ENCODE peak calls at places on chromosomes 11 and 22, in seven cellular contexts. B, Z, I, G, Y, N and W are unnamed samples.
A peak's percentile ranks its signal among the peaks of the same experiment; 100 is the strongest.

GRCh38 chr11:3162410-3163240 is 2.5 kb downstream of the OSBPL5 start:
- DNase-seq in B (no peak), Z (no peak), I (no peak), G (no peak), Y (no peak), N (no peak), W (peak; percentile 7)

GRCh38 chr11:69686856-69687255 is 11.7 kb upstream of the LTO1 start:
- DNase-seq in B (no peak), Z (no peak), I (no peak), G (no peak), Y (no peak), N (no peak), W (no peak)

GRCh38 chr11:12784445-12784844 is 110.2 kb downstream of the TEAD1 start:
- DNase-seq in B (no peak), Z (no peak), I (no peak), G (no peak), Y (no peak), N (no peak), W (no peak)

GRCh38 chr11:124754309-124754708 is 2.3 kb upstream of the VSIG2 start:
- DNase-seq in B (no peak), Z (no peak), I (no peak), G (no peak), Y (no peak), N (no peak), W (no peak)

GRCh38 chr11:64763804-64764611 is 4.2 kb upstream of the PYGM start:
- DNase-seq in B (no peak), Z (no peak), I (no peak), G (no peak), Y (no peak), N (peak; percentile 25), W (no peak)

GRCh38 chr22:39598017-39598965 is 27.7 kb downstream of the CACNA1I start:
- DNase-seq in B (peak; percentile 97), Z (no peak), I (no peak), G (no peak), Y (no peak), N (peak; percentile 78), W (peak; percentile 89)

GRCh38 chr11:100354736-100355135 is 332.4 kb upstream of the ARHGAP42 start:
- DNase-seq in B (no peak), Z (no peak), I (no peak), G (no peak), Y (no peak), N (no peak), W (no peak)

GRCh38 chr11:63866211-63866610 is 27.3 kb downstream of the MARK2 start:
- DNase-seq in B (no peak), Z (peak; percentile 77), I (peak; percentile 71), G (no peak), Y (no peak), N (peak; percentile 89), W (peak; percentile 85)

GRCh38 chr22:31277741-31278642 is 14.3 kb downstream of the PIK3IP1 start:
- DNase-seq in B (no peak), Z (peak; percentile 55), I (peak; percentile 60), G (no peak), Y (no peak), N (no peak), W (no peak)

GRCh38 chr22:30180616-30181015 is 65.9 kb downstream of the LIF start:
- DNase-seq in B (no peak), Z (no peak), I (no peak), G (no peak), Y (no peak), N (no peak), W (no peak)

GRCh38 chr22:30181459-30182353 is 64.9 kb downstream of the LIF start:
- DNase-seq in B (no peak), Z (no peak), I (no peak), G (no peak), Y (peak; percentile 60), N (no peak), W (no peak)

GRCh38 chr22:30175743-30176288 is 70.7 kb downstream of the LIF start:
- DNase-seq in B (no peak), Z (no peak), I (no peak), G (no peak), Y (peak; percentile 47), N (no peak), W (no peak)

GRCh38 chr22:30176431-30176830 is 70.1 kb downstream of the LIF start:
- DNase-seq in B (no peak), Z (no peak), I (no peak), G (no peak), Y (no peak), N (no peak), W (no peak)

DNA sequence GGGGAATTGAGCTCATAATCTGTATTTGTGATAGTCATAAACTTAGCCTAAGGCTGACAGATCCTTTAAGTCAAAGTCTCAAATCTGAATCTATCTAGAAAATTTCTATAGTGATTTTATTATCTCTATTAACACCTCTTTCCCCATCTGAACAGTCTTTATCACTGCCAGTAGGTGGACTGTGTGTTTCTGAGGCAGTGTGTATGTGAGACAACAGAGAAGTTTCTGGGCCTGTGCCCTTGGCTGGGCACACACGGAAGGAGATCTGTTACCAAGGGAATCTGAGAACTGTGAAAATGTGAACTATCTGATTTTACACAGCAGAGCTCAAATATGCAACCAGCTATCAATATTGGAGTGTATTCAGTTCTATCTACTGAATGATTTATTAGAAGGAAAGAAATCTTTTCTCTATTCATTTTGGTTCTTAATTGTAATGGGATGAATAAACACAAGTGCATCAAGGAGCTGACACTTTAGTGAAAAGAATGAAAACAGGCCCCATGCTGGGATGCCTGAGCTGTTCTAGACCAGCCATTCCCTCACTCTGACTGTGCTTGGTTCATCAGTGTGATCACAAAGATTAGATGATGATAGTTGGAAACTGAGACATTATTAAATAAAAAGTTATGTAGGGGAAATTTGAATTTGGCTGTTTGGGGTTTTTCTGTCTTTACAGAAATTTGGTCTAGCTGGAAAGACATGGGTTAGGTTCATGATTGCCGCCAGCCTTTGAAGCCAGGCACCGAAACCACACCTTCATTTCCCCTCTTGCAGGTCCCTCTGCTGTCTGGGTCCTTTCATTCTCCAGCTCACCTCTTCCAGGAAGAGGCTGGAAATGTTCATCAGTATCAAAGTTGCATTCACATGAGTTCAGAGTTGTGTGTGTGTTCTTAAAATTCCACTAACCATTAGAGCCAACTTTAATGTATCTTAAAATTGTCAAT is 68.1 kb downstream of the LIF start:
- DNase-seq in B (no peak), Z (no peak), I (no peak), G (no peak), Y (peak; percentile 72), N (no peak), W (no peak)
- TF ChIP-seq CTCF in B (no peak), Z (no peak), I (no peak), G (no peak), Y (no peak), N (peak; percentile 15), W (no peak)

GRCh38 chr11:119011476-119011875 is 6.7 kb downstream of the RPS25 start:
- DNase-seq in B (no peak), Z (no peak), I (peak; percentile 50), G (no peak), Y (no peak), N (no peak), W (no peak)

GRCh38 chr11:119014209-119014924 is 3.8 kb downstream of the RPS25 start:
- DNase-seq in B (peak; percentile 9), Z (no peak), I (no peak), G (no peak), Y (no peak), N (no peak), W (no peak)

GRCh38 chr11:119016216-119017009 is 1.7 kb downstream of the RPS25 start:
- DNase-seq in B (peak; percentile 9), Z (no peak), I (no peak), G (no peak), Y (no peak), N (no peak), W (no peak)

GRCh38 chr11:119015054-119015611 is 3.0 kb downstream of the RPS25 start:
- DNase-seq in B (peak; percentile 10), Z (no peak), I (peak; percentile 7), G (no peak), Y (no peak), N (no peak), W (no peak)

GRCh38 chr11:119012629-119013170 is 5.4 kb downstream of the RPS25 start:
- DNase-seq in B (no peak), Z (no peak), I (no peak), G (no peak), Y (no peak), N (no peak), W (no peak)
- TF ChIP-seq POLR2AphosphoS5 in B (no peak), Z (no peak), I (no peak), G (peak; percentile 23), Y (no peak), N (no peak), W (no peak)

DNA sequence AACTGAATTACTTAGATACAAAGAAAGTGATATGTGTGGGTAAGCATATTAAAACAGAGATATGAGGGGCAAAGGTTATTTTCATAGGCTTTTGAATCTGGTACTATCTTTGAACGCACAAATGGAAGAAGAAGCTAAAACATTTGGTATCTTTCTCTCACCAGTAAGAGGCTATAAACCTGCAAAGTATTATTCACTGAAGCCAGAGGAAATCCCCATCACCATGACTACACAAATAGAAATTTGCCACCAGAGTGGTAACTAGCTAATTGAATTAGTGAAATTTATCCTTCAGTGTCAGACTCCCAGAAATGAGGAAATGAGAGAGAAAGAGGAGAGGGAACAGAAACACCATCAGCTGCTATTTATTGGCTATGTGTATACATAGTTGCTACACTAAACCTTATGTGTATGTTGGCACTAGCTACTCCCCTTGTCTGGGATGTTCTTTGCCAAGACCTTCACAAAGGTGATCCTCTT is 503.4 kb downstream of the DLG2 start:
- DNase-seq in B (no peak), Z (no peak), I (no peak), G (no peak), Y (no peak), N (no peak), W (no peak)
- TF ChIP-seq EP300 in B (no peak), Z (no peak), I (no peak), G (no peak), Y (no peak), N (no peak), W (no peak)

DNA sequence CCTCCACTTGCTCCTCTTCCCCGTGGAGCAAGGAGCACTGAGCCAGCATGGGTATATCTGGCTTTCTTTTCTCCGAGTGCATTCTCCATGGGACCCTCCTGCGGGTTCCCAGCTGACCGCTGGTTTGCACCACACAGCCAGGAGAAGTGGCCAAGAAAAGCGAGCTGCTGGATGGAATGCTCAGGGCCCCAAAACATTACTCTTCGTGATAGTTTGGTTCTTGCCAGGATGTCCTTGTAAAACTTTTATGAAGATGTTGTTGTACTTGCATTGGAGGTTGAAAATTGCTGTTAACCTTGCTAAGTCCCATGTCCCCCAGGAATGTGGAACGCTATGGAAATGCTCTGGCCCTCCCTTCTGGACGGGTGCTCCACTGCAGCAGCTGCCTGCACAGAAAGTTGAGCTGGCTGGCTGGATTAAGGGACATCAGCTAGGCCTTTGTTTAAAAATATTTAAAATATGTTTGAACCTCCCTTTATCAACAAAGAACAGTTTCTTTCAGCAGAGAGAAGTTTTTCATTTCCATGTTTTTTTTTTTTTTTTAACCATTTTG is 68.7 kb downstream of the ZNRF3 start:
- DNase-seq in B (no peak), Z (no peak), I (peak; percentile 82), G (peak; percentile 65), Y (no peak), N (no peak), W (peak; percentile 17)
- TF ChIP-seq CTCF in B (no peak), Z (no peak), I (peak; percentile 27), G (peak; percentile 76), Y (peak; percentile 54), N (no peak), W (peak; percentile 9)

DNA sequence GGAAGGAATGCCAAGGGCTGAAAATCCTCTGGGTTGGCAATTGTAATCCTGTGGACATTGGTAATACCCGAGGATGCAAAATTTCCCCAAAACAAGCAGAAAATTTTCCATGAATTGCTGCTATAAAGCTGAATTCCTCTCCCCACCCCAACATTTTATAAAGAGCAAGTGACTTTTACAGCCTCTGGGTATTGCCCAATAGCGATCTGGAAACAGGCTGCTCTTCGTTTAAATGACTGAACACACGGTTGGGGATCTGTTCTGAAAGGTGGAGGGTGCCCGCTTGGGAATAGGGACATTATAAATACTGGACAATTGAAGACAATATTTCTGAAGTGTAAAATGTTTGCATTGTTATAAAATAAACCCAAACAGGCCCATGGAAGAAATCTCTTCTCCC is 20.6 kb downstream of the EHF start:
- DNase-seq in B (no peak), Z (no peak), I (no peak), G (no peak), Y (no peak), N (no peak), W (no peak)
- TF ChIP-seq POLR2AphosphoS5 in B (no peak), Z (no peak), I (no peak), G (no peak), Y (no peak), N (no peak), W (peak; percentile 19)